ENCODE peak calls at places on chromosomes 6 and 20, in four cellular contexts. One of them, this sample, is unnamed.

GRCh38 chr20:19750207-19750606 is 7.9 kb upstream of the RIN2 start:
- DNase-seq in WTC11: no peak
- DNase-seq in K562: no peak
- DNase-seq in SK-N-SH: no peak
- DNase-seq in this sample: no peak

GRCh38 chr6:102619585-102619984 is 1226.1 kb downstream of the GRIK2 start:
- DNase-seq in WTC11: no peak
- DNase-seq in K562: no peak
- DNase-seq in SK-N-SH: peak; percentile 10
- DNase-seq in this sample: peak; percentile 2

GRCh38 chr20:23920936-23921335 is 41.4 kb upstream of the CST5 start:
- DNase-seq in WTC11: no peak
- DNase-seq in K562: no peak
- DNase-seq in SK-N-SH: peak; percentile 30
- DNase-seq in this sample: no peak

GRCh38 chr20:63151554-63152321 is 64.2 kb downstream of the YTHDF1 start:
- DNase-seq in WTC11: no peak
- DNase-seq in K562: no peak
- DNase-seq in SK-N-SH: no peak
- DNase-seq in this sample: no peak

GRCh38 chr6:36853325-36853724 is 14.1 kb upstream of the CPNE5 start:
- DNase-seq in WTC11: no peak
- DNase-seq in K562: no peak
- DNase-seq in SK-N-SH: no peak
- DNase-seq in this sample: no peak

GRCh38 chr20:23622839-23623343 is 14.9 kb downstream of the CST3 start:
- DNase-seq in WTC11: no peak
- DNase-seq in K562: peak; percentile 38
- DNase-seq in SK-N-SH: no peak
- DNase-seq in this sample: peak; percentile 72

GRCh38 chr6:168130168-168130651 is 51.2 kb upstream of the FRMD1 start:
- DNase-seq in WTC11: no peak
- DNase-seq in K562: no peak
- DNase-seq in SK-N-SH: no peak
- DNase-seq in this sample: no peak

GRCh38 chr20:25500880-25501351 is 84.4 kb downstream of the NINL start:
- DNase-seq in WTC11: no peak
- DNase-seq in K562: no peak
- DNase-seq in SK-N-SH: no peak
- DNase-seq in this sample: no peak

GRCh38 chr20:40592891-40593290 is 96.1 kb downstream of the MAFB start:
- DNase-seq in WTC11: no peak
- DNase-seq in K562: no peak
- DNase-seq in SK-N-SH: no peak
- DNase-seq in this sample: no peak

GRCh38 chr20:21424846-21425245 is 27.5 kb upstream of the NKX2-4 start:
- DNase-seq in WTC11: no peak
- DNase-seq in K562: no peak
- DNase-seq in SK-N-SH: no peak
- DNase-seq in this sample: no peak

GRCh38 chr20:2093200-2093781 is 8.3 kb upstream of the STK35 start:
- DNase-seq in WTC11: peak; percentile 71
- DNase-seq in K562: peak; percentile 22
- DNase-seq in SK-N-SH: peak; percentile 36
- DNase-seq in this sample: peak; percentile 50
- TF ChIP-seq FOXJ3 in WTC11: no peak
- TF ChIP-seq FOXJ3 in K562: no peak
- TF ChIP-seq FOXJ3 in SK-N-SH: no peak
- TF ChIP-seq FOXJ3 in this sample: no peak

GRCh38 chr6:27311806-27312145 is 297 bp downstream of the POM121L2 start:
- DNase-seq in WTC11: peak; percentile 44
- DNase-seq in K562: no peak
- DNase-seq in SK-N-SH: no peak
- DNase-seq in this sample: no peak

GRCh38 chr6:27314046-27314445 is 2.0 kb upstream of the POM121L2 start:
- DNase-seq in WTC11: no peak
- DNase-seq in K562: no peak
- DNase-seq in SK-N-SH: no peak
- DNase-seq in this sample: no peak

GRCh38 chr6:27312950-27313271 is 838 bp upstream of the POM121L2 start:
- DNase-seq in WTC11: no peak
- DNase-seq in K562: no peak
- DNase-seq in SK-N-SH: no peak
- DNase-seq in this sample: no peak

DNA sequence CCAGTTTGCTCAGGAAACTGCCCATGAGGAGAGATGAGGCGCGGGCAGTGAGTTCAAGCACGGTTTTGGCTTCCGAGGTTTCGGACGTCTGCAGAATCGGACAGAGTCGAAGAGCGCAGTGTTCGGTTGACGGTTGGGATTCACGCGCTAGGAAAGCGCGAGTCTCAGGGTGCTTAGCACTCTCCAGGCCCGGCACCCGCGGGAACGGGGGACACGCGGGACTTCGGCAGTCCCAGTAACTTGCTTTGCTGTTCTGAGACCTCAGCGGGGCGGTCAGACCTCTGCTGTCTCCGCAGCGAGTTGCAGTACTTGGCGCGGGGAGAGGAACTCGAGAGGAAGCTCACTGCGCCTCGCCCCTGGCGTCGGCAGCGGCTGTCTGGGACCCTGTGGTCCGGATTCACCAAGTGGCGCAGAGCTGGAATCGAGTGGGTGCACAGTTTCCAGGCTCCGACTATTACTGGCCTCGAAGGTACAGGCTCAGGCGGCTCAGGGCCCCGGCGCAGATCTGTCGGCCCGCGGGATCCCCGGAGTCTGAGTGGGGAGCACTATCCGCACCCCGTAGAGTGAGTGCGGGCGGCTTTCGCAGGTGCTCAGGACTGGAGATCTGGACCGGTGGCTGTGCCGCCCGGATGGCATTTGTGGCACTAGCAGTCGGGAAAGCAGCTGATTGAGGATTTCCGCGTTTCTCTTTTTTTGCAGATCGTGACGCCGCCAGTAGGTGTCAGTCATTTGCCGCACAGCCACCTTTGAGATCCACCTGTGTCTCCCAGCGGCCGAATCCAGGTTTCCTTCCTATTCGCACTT is at the start of gene POM121L2:
- DNase-seq in WTC11: peak; percentile 84
- DNase-seq in K562: no peak
- DNase-seq in SK-N-SH: peak; percentile 68
- DNase-seq in this sample: peak; percentile 71
- TF ChIP-seq FOXJ3 in WTC11: no peak
- TF ChIP-seq FOXJ3 in K562: no peak
- TF ChIP-seq FOXJ3 in SK-N-SH: no peak
- TF ChIP-seq FOXJ3 in this sample: no peak

GRCh38 chr6:7691675-7692452 is 34.0 kb upstream of the BMP6 start:
- DNase-seq in WTC11: no peak
- DNase-seq in K562: peak; percentile 50
- DNase-seq in SK-N-SH: no peak
- DNase-seq in this sample: peak; percentile 78
- TF ChIP-seq FOXJ3 in WTC11: no peak
- TF ChIP-seq FOXJ3 in K562: no peak
- TF ChIP-seq FOXJ3 in SK-N-SH: no peak
- TF ChIP-seq FOXJ3 in this sample: no peak

GRCh38 chr6:11500008-11500407 is 37.5 kb upstream of the TMEM170B start:
- DNase-seq in WTC11: no peak
- DNase-seq in K562: no peak
- DNase-seq in SK-N-SH: no peak
- DNase-seq in this sample: no peak
- TF ChIP-seq FOXJ3 in WTC11: no peak
- TF ChIP-seq FOXJ3 in K562: no peak
- TF ChIP-seq FOXJ3 in SK-N-SH: no peak
- TF ChIP-seq FOXJ3 in this sample: no peak

DNA sequence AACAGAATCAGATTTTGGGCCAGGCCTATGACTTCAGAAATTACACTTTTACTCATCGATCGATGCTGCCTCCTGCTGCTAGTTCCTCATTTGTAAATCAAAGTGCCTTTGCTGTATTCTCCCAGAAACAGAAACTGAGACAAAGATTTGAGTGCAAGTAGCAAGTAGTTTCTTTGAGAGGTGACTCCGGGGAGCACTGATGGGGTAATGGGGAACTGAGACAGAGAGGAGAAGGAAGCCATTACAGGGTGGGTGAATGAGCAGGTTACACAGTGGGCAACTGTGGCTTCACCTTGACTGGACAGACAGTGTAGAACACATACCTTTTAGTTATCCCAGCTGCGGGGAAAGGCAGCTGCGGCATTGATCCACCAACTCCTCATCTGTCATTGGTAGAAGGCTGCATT is 9.7 kb upstream of the CD40 start:
- DNase-seq in WTC11: no peak
- DNase-seq in K562: no peak
- DNase-seq in SK-N-SH: no peak
- DNase-seq in this sample: no peak
- TF ChIP-seq FOXJ3 in WTC11: no peak
- TF ChIP-seq FOXJ3 in K562: no peak
- TF ChIP-seq FOXJ3 in SK-N-SH: no peak
- TF ChIP-seq FOXJ3 in this sample: no peak

DNA sequence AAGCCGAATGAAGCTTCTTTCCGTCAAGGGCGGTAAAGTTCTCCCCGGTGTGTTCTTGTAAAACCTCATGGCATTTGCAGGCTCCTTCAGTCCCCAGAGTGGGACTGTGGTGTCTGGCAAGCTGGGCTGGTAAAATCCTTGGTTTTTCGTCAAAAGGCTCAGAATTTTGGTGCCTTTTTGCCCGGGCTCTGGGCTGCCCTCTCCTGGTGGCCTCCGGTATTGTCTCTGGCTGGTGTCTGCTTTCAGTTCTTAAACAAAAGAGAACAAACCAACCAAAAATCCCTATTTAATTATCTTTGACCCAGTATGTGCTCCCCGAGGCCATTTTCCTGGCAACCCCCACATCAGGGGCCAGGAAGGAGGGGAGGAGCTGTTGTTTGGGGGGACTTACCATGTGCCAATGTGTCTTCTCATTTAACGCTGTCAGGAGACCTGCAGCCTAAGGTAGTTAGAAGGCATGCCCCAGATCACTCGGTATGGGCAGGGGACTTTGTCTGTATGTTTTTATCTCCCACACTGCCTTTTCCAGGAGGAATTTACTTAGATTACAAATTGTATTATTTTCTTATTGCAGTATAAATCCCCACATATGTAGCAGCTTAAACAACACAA is 11.1 kb downstream of the CDH4 start:
- DNase-seq in WTC11: peak; percentile 75
- DNase-seq in K562: peak; percentile 57
- DNase-seq in SK-N-SH: peak; percentile 53
- DNase-seq in this sample: no peak
- TF ChIP-seq FOXJ3 in WTC11: no peak
- TF ChIP-seq FOXJ3 in K562: no peak
- TF ChIP-seq FOXJ3 in SK-N-SH: no peak
- TF ChIP-seq FOXJ3 in this sample: no peak

GRCh38 chr6:158081657-158081935 is 86.5 kb downstream of the SERAC1 start:
- DNase-seq in WTC11: no peak
- DNase-seq in K562: no peak
- DNase-seq in SK-N-SH: no peak
- DNase-seq in this sample: no peak
- TF ChIP-seq FOXJ3 in WTC11: no peak
- TF ChIP-seq FOXJ3 in K562: no peak
- TF ChIP-seq FOXJ3 in SK-N-SH: no peak
- TF ChIP-seq FOXJ3 in this sample: no peak

GRCh38 chr6:111683749-111684267 is 78.1 kb upstream of the TRAF3IP2 start:
- DNase-seq in WTC11: no peak
- DNase-seq in K562: no peak
- DNase-seq in SK-N-SH: no peak
- DNase-seq in this sample: no peak

GRCh38 chr6:111685506-111685905 is 79.8 kb upstream of the TRAF3IP2 start:
- DNase-seq in WTC11: no peak
- DNase-seq in K562: no peak
- DNase-seq in SK-N-SH: no peak
- DNase-seq in this sample: no peak

GRCh38 chr6:111681856-111682255 is 76.2 kb upstream of the TRAF3IP2 start:
- DNase-seq in WTC11: no peak
- DNase-seq in K562: no peak
- DNase-seq in SK-N-SH: no peak
- DNase-seq in this sample: no peak

GRCh38 chr6:111685058-111685457 is 79.4 kb upstream of the TRAF3IP2 start:
- DNase-seq in WTC11: no peak
- DNase-seq in K562: no peak
- DNase-seq in SK-N-SH: no peak
- DNase-seq in this sample: no peak

GRCh38 chr6:111683126-111683525 is 77.4 kb upstream of the TRAF3IP2 start:
- DNase-seq in WTC11: no peak
- DNase-seq in K562: no peak
- DNase-seq in SK-N-SH: no peak
- DNase-seq in this sample: no peak
- TF ChIP-seq FOXJ3 in WTC11: no peak
- TF ChIP-seq FOXJ3 in K562: no peak
- TF ChIP-seq FOXJ3 in SK-N-SH: no peak
- TF ChIP-seq FOXJ3 in this sample: no peak

This sample was measured in HepG2.